ENCODE peak calls at places on chromosomes 4 and X, in nine cellular contexts. E is fibroblast of mammary gland; L is SK-MEL-5; Z is activated naive CD8-positive, alpha-beta T cell treated with anti-CD3 and anti-CD28 coated beads, Interleukin-2, amount 50 U/mL, for 24 hours; X is kidney epithelial cell; I is sciatic nerve; Y is NCI-H1694; D is lung microvascular endothelial cell; N is CD8-positive, alpha-beta memory T cell. W is an unnamed sample.

GRCh38 chrX:24371391-24371972 is 11.0 kb downstream of the SUPT20HL1 start:
- DNase-seq in L (peak; percentile 69), X (peak; percentile 12), I (peak; percentile 74), N (peak; percentile 25), Z (peak; percentile 49), Y (peak; percentile 37), E (peak; percentile 65), D (peak; percentile 80), W (no peak)

GRCh38 chr4:33996075-33996718 is 2248.1 kb downstream of the ARAP2 start:
- DNase-seq in Y (no peak), L (no peak), I (no peak), D (no peak), N (no peak), X (peak; percentile 1), E (peak; percentile 37), Z (no peak), W (no peak)

GRCh38 chr4:113411496-113411938 is 350.0 kb downstream of the CAMK2D start:
- DNase-seq in N (no peak), I (no peak), L (no peak), Y (no peak), Z (no peak), E (peak; percentile 96), D (no peak), X (peak; percentile 56), W (no peak)

GRCh38 chr4:113404846-113405245 is 355.4 kb downstream of the ANK2 start:
- DNase-seq in X (no peak), E (no peak), Z (no peak), D (peak; percentile 16), I (no peak), Y (no peak), L (no peak), N (no peak), W (no peak)

GRCh38 chrX:148385471-148385870 is 114.9 kb upstream of the AFF2 start:
- DNase-seq in Y (peak; percentile 64), X (no peak), N (no peak), L (no peak), D (no peak), E (no peak), Z (no peak), I (no peak), W (no peak)

GRCh38 chr4:173399016-173399415 is at the start of gene SCRG1:
- DNase-seq in Y (no peak), X (no peak), E (no peak), N (no peak), D (no peak), Z (no peak), I (no peak), L (peak; percentile 79), W (no peak)

GRCh38 chr4:109419679-109420078 is 13.9 kb upstream of the SEC24B start:
- DNase-seq in Y (no peak), D (no peak), E (no peak), I (no peak), Z (no peak), X (no peak), L (no peak), N (no peak), W (no peak)

GRCh38 chr4:122142687-122143086 is 9.4 kb upstream of the BLTP1 start:
- DNase-seq in X (no peak), I (no peak), D (no peak), Z (no peak), E (no peak), N (no peak), L (no peak), Y (no peak), W (no peak)

GRCh38 chr4:6917445-6918241 is 8.0 kb downstream of the TBC1D14 start:
- DNase-seq in Z (peak; percentile 62), E (no peak), D (peak; percentile 80), Y (no peak), I (peak; percentile 77), L (no peak), X (no peak), N (no peak), W (no peak)

GRCh38 chr4:113563691-113564378 is 197.7 kb downstream of the CAMK2D start:
- DNase-seq in N (no peak), X (no peak), L (no peak), D (no peak), E (no peak), Y (no peak), Z (no peak), I (no peak), W (no peak)

W was measured in brain pericyte.